ENCODE peak calls at places on chromosome 16, in seven cellular contexts. N is H1, Z is SK-N-SH, O is GM12878, W is HCT116, G is HepG2, K is K562. A is an unnamed sample.

GRCh38 chr16:28195859-28196258 is 15.9 kb downstream of the XPO6 start:
- DNase-seq in N (no peak), Z (no peak), O (no peak), W (no peak), G (no peak), K (no peak), A (no peak)

GRCh38 chr16:89210904-89211515 is 6.5 kb upstream of the ZNF778 start:
- DNase-seq in N (no peak), Z (peak; percentile 33), O (no peak), W (no peak), G (no peak), K (no peak), A (no peak)

GRCh38 chr16:76910931-76911330 is 280.1 kb upstream of the MON1B start:
- DNase-seq in N (no peak), Z (no peak), O (no peak), W (no peak), G (no peak), K (no peak), A (no peak)

GRCh38 chr16:67207116-67207856 is 8.4 kb downstream of the ELMO3 start:
- DNase-seq in N (no peak), Z (peak; percentile 52), O (no peak), W (no peak), G (no peak), K (no peak), A (no peak)

GRCh38 chr16:53052519-53053501 is at the start of gene CHD9NB:
- DNase-seq in N (no peak), Z (peak; percentile 26), O (no peak), W (peak; percentile 73), G (peak; percentile 89), K (no peak), A (peak; percentile 16)

GRCh38 chr16:68756250-68757051 is 19.4 kb downstream of the CDH1 start:
- DNase-seq in N (no peak), Z (no peak), O (peak; percentile 94), W (peak; percentile 98), G (no peak), K (no peak), A (peak; percentile 93)

GRCh38 chr16:46859719-46860152 is 24.4 kb upstream of the GPT2 start:
- DNase-seq in N (no peak), Z (no peak), O (no peak), W (peak; percentile 83), G (peak; percentile 82), K (no peak), A (no peak)

GRCh38 chr16:48526058-48526957 is 83.7 kb downstream of the N4BP1 start:
- DNase-seq in N (no peak), Z (no peak), O (peak; percentile 40), W (peak; percentile 66), G (peak; percentile 85), K (no peak), A (peak; percentile 18)

GRCh38 chr16:68417711-68418301 is 30.5 kb downstream of the SMPD3 start:
- DNase-seq in N (no peak), Z (no peak), O (peak; percentile 73), W (no peak), G (no peak), K (no peak), A (peak; percentile 93)

GRCh38 chr16:2498085-2498484 is 15.7 kb upstream of the ATP6V0C start:
- DNase-seq in N (no peak), Z (no peak), O (no peak), W (no peak), G (no peak), K (no peak), A (no peak)

GRCh38 chr16:6081320-6081976 is 983.9 kb upstream of the EEF2KMT start:
- DNase-seq in N (peak; percentile 86), Z (peak; percentile 57), O (no peak), W (no peak), G (peak; percentile 20), K (peak; percentile 72), A (peak; percentile 64)

DNA sequence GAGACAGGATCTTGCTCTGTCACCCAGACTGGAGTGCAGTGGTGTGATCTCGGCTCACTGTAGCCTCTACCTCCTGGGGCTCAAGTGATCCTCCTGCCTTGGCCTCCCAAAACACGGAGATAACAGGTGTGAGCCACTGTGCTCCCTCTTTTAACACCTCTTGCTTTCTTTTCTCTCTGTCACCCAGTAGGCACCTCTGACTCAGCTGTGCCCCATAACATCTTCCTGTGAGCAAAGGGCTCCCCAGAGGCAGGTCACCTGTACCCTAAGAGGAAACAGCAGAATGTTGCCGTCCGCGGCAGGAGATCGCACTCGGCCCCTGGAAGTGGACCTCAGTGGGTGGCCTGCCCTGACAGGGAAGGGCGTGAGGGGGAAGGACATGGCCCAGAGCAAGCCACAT is 918 bp upstream of the NLRC3 start:
- DNase-seq in N (no peak), Z (no peak), O (peak; percentile 23), W (no peak), G (no peak), K (no peak), A (no peak)
- TF ChIP-seq JUND in N (no peak), Z (no peak), O (no peak), W (no peak), G (no peak), K (no peak), A (no peak)

GRCh38 chr16:19269098-19269497 is 16.4 kb upstream of the CLEC19A start:
- DNase-seq in N (no peak), Z (no peak), O (no peak), W (no peak), G (no peak), K (no peak), A (no peak)

GRCh38 chr16:19266774-19267173 is 18.8 kb upstream of the CLEC19A start:
- DNase-seq in N (no peak), Z (no peak), O (no peak), W (no peak), G (no peak), K (no peak), A (no peak)

GRCh38 chr16:19265531-19265930 is 20.0 kb upstream of the CLEC19A start:
- DNase-seq in N (no peak), Z (no peak), O (no peak), W (no peak), G (no peak), K (no peak), A (no peak)

GRCh38 chr16:19264123-19264673 is 21.3 kb upstream of the CLEC19A start:
- DNase-seq in N (no peak), Z (no peak), O (no peak), W (no peak), G (no peak), K (no peak), A (no peak)
- TF ChIP-seq JUND in N (no peak), Z (no peak), O (no peak), W (no peak), G (no peak), K (no peak), A (no peak)

DNA sequence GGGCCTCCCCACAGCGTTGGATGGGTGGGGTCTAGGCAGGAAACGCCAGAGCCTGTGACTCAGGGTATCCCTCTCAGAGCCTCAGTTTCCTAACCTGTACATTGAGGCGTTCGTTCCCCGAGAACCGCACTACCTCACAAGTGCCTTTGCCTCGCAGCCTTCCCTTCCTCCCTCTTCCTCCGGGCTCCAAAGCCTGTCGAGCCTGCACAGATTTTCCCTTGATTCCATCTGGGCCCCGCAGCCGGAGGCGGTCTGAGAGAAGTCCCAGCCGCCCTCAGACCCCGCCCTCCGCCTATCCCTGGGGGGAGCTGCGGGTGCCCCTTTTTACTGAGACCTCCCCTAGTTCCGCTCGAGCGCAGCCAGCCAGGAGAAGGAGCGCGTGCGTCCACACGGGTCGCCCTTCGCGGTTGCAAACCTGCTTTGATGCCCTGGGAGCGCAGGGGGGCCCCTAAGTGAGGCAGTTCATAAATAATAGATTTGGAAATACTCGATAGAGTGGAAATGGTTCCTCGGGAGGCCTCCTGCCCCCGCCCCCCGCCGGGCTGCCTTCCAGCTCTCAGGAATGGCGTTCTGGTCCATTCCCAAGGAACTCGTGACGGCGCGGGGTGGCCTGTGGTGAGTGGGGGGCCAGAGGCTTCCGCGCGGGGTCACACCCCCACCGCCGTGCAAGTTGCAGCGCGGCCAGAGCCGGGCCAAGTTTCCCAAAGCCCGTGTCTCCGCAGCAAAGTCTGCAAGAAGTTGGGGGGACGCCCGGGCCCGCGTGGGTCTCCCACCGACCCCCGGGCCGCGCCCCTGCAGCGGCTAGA is 672 bp downstream of the C16orf74 start:
- DNase-seq in N (peak; percentile 69), Z (peak; percentile 76), O (no peak), W (no peak), G (no peak), K (peak; percentile 33), A (peak; percentile 88)
- TF ChIP-seq JUND in N (no peak), Z (no peak), O (no peak), W (no peak), G (no peak), K (no peak), A (no peak)

GRCh38 chr16:81494434-81494806 is 49.8 kb downstream of the CMIP start:
- DNase-seq in N (no peak), Z (peak; percentile 4), O (no peak), W (no peak), G (no peak), K (no peak), A (no peak)
- TF ChIP-seq JUND in N (no peak), Z (no peak), O (no peak), W (no peak), G (no peak), K (no peak), A (no peak)